ENCODE peak calls at places on chromosome 3, in eight cellular contexts. O is body of pancreas, P is astrocyte of the spinal cord, E is tibial nerve, A is lung, J is uterus, H is upper lobe of right lung, Q is fibroblast of lung. M is an unnamed sample.

GRCh38 chr3:114356084-114357009 is 62.5 kb downstream of the TIGIT start:
- DNase-seq in Q (no peak), P (no peak), E (no peak), H (no peak), O (no peak), J (no peak), A (no peak), M (no peak)

GRCh38 chr3:164486150-164486549 is 592.1 kb downstream of the SI start:
- DNase-seq in J (no peak), H (no peak), E (no peak), O (no peak), P (no peak), A (no peak), Q (no peak), M (no peak)

GRCh38 chr3:12629560-12629959 is 34.4 kb downstream of the RAF1 start:
- DNase-seq in J (no peak), A (no peak), H (no peak), O (peak; percentile 75), Q (peak; percentile 40), P (peak; percentile 20), E (no peak), M (peak; percentile 14)

GRCh38 chr3:48473617-48473952 is 27.0 kb downstream of the ATRIP start:
- DNase-seq in E (no peak), Q (no peak), A (no peak), O (no peak), J (no peak), P (no peak), H (no peak), M (no peak)

GRCh38 chr3:56323986-56324420 is 144.3 kb downstream of the ERC2 start:
- DNase-seq in A (no peak), E (no peak), O (no peak), J (no peak), H (no peak), P (peak; percentile 88), Q (peak; percentile 88), M (peak; percentile 46)

GRCh38 chr3:149340310-149340933 is 7.0 kb upstream of the TM4SF18 start:
- DNase-seq in J (no peak), A (no peak), Q (peak; percentile 58), O (peak; percentile 78), E (no peak), H (no peak), P (peak; percentile 65), M (no peak)

GRCh38 chr3:37126856-37127255 is 47.5 kb downstream of the LRRFIP2 start:
- DNase-seq in H (no peak), O (no peak), A (no peak), Q (no peak), P (no peak), J (no peak), E (no peak), M (no peak)

GRCh38 chr3:192445768-192446644 is 281.3 kb downstream of the FGF12 start:
- DNase-seq in A (no peak), H (no peak), O (no peak), J (no peak), E (no peak), Q (peak; percentile 55), P (no peak), M (no peak)

GRCh38 chr3:66592927-66593625 is 92.3 kb upstream of the LRIG1 start:
- DNase-seq in Q (peak; percentile 87), H (no peak), J (no peak), E (no peak), O (no peak), A (no peak), P (peak; percentile 74), M (no peak)

GRCh38 chr3:12076666-12077065 is 72.5 kb downstream of the SYN2 start:
- DNase-seq in H (no peak), J (no peak), E (no peak), O (no peak), Q (no peak), A (no peak), P (no peak), M (no peak)

GRCh38 chr3:10434144-10434937 is 71.0 kb downstream of the ATP2B2 start:
- DNase-seq in Q (no peak), J (no peak), H (no peak), O (no peak), A (no peak), E (no peak), P (no peak), M (no peak)

GRCh38 chr3:10432931-10433330 is 72.5 kb downstream of the ATP2B2 start:
- DNase-seq in H (no peak), P (no peak), J (no peak), O (no peak), A (no peak), E (no peak), Q (no peak), M (no peak)

GRCh38 chr3:10430805-10431204 is 74.6 kb downstream of the ATP2B2 start:
- DNase-seq in H (no peak), Q (no peak), O (no peak), P (no peak), E (no peak), J (no peak), A (no peak), M (no peak)

GRCh38 chr3:10434938-10435336 is 70.4 kb downstream of the ATP2B2 start:
- DNase-seq in A (no peak), Q (no peak), J (no peak), H (no peak), E (no peak), P (no peak), O (no peak), M (no peak)

DNA sequence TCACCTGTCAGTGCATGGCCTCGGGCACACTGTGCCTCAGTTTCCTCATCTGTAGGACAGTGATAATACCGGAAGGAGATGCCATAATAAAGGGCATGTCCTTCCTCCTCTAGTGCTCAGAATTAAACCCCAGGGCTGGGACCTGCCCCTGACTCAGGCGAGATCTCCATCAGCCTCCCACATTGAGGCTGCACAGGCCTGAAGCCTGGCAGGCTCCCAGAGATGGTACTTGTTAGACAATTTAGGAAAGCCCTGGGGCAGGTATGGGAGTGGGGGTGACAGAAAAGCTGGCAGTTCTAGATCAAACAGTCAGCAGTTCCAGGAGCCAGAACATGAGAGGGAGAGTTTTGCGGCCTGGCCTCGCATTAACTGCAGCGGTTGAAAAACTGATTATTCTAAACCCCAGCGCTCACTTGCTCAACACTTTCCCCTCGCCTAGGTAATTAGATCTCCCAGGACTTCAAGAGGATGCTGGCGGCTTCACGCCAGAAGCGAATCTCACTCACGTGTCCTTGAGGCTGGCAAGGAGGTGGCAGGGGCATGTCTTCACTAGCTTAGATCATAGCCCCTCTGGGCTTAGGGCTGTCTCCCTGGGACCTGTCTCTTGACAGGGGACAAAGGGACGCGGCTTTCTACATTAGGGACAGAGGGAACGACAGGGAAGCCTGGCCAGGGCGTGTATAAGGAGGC is 73.1 kb downstream of the ATP2B2 start:
- DNase-seq in O (no peak), E (no peak), P (no peak), A (no peak), J (no peak), Q (no peak), H (peak; percentile 27), M (no peak)
- H3K4me3 ChIP-seq in O (no peak overlapping the region), E (no peak overlapping the region), P (no peak overlapping the region), A (no peak overlapping the region), J (no peak overlapping the region), Q (no peak overlapping the region), H (no peak overlapping the region), M (no peak overlapping the region)

DNA sequence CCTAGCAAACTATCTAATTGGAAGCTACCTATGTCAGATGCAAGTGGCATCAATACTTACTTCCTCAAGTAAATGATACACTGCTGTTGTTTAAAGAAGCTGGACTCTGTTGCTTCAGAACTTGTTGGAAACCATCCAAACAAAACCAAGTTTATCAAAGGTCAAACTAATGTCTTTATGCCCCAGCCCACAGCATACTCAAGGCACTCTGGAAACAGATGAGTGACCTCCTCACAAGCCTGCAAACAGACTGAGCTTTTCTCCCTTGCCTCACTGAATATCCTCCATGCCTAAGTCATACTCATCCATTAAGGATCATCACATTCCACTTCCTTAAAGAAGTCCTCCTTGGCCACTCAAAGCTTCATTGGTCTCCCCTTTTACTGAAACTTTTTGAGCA is 107.3 kb upstream of the ACP3 start:
- DNase-seq in Q (no peak), E (no peak), A (no peak), O (no peak), P (no peak), J (no peak), H (no peak), M (no peak)
- TF ChIP-seq CTCF in Q (no peak), E (no peak), A (no peak), O (no peak), P (no peak), J (no peak), H (no peak), M (no peak)

GRCh38 chr3:165839296-165840076 is 2.3 kb upstream of the BCHE start:
- DNase-seq in O (no peak), Q (peak; percentile 38), P (no peak), A (no peak), J (no peak), E (no peak), H (no peak), M (no peak)

GRCh38 chr3:165837801-165838200 is 578 bp upstream of the BCHE start:
- DNase-seq in A (no peak), P (no peak), O (no peak), E (no peak), Q (no peak), J (no peak), H (no peak), M (no peak)

GRCh38 chr3:165835431-165835830 is 1.8 kb downstream of the BCHE start:
- DNase-seq in O (no peak), Q (no peak), P (no peak), A (no peak), H (no peak), E (no peak), J (no peak), M (no peak)

GRCh38 chr3:165837058-165837525 is at the start of gene BCHE:
- DNase-seq in O (peak; percentile 67), P (peak; percentile 84), E (peak; percentile 18), A (no peak), H (no peak), Q (peak; percentile 73), J (peak; percentile 40), M (no peak)
- H3K4me3 ChIP-seq in O (no peak within 1 kb of the TSS), P (peak within 1 kb of the TSS; percentile 47), E (peak within 1 kb of the TSS; percentile 11), A (no peak within 1 kb of the TSS), H (peak within 1 kb of the TSS; percentile 12), Q (peak within 1 kb of the TSS; percentile 50), J (peak within 1 kb of the TSS; percentile 22), M (no peak within 1 kb of the TSS)

GRCh38 chr3:62229908-62230307 is 143.4 kb downstream of the FEZF2 start:
- DNase-seq in P (peak; percentile 22), O (no peak), E (no peak), A (no peak), Q (peak; percentile 14), H (no peak), J (no peak), M (no peak)
- TF ChIP-seq CTCF in P (peak; percentile 48), O (no peak), E (no peak), A (no peak), Q (peak; percentile 46), H (peak; percentile 22), J (no peak), M (peak; percentile 21)

DNA sequence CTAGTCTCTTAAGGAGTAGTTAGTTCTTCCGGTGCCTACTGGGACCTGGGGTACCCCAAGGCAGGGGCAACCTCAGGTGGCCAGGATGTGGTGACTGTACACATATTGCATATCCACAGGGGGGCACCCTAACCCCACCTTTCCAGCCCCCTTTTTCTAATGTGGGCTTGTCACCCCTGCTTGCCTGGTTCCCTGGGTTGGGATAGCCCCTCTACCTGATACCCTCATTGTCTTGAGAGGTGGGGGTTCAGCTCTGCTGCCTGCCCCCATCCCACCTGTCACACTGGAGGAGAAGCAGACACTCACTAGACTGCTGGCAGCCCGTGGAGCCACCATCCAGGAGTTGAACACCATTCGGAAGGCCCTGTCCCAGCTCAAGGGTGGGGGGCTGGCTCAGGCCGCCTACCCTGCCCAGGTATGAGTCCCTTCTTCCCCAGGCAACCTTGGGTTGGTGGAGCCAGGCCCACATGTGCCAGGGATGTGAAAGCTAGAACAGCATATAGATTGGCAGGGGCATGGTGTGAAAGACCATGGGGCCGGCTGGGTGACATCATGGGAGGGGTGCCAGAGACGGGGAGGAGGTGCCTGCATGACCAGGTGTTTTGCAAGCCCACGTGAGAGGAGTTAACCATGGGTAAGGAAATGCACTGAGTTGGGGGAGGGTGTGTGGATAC is 4.0 kb downstream of the GLYCTK start:
- DNase-seq in H (peak; percentile 55), E (no peak), A (no peak), O (peak; percentile 33), Q (no peak), J (no peak), P (no peak), M (no peak)
- H3K4me3 ChIP-seq in H (no peak overlapping the region), E (no peak overlapping the region), A (no peak overlapping the region), O (no peak overlapping the region), Q (no peak overlapping the region), J (no peak overlapping the region), P (no peak overlapping the region), M (no peak overlapping the region)

M was measured in AG09309.